ENCODE peak calls at places on chromosomes 12 and 14, in five cellular contexts. S is A549, X is H1, O is HepG2, L is K562. I is an unnamed sample.
A peak's percentile ranks its signal among the peaks of the same experiment; 100 is the strongest.

GRCh38 chr12:5554711-5555110 is 122.8 kb downstream of the NTF3 start:
- DNase-seq in X (no peak), S (no peak), L (no peak), O (no peak), I (no peak)

GRCh38 chr14:29521526-29522137 is 406.0 kb downstream of the PRKD1 start:
- DNase-seq in O (no peak), L (no peak), X (peak; percentile 21), S (no peak), I (peak; percentile 6)

GRCh38 chr14:90519262-90519920 is 122.6 kb downstream of the CALM1 start:
- DNase-seq in L (no peak), O (no peak), S (no peak), X (no peak), I (no peak)

GRCh38 chr14:35696119-35696518 is 113.0 kb downstream of the RALGAPA1 start:
- DNase-seq in O (no peak), L (no peak), S (no peak), X (no peak), I (no peak)

GRCh38 chr14:92892589-92892988 is 30.4 kb upstream of the CHGA start:
- DNase-seq in S (no peak), X (no peak), O (no peak), L (no peak), I (no peak)

GRCh38 chr12:85155791-85156190 is 119.6 kb downstream of the LRRIQ1 start:
- DNase-seq in X (no peak), S (peak; percentile 74), L (no peak), O (peak; percentile 4), I (peak; percentile 67)

GRCh38 chr12:38744056-38744455 is 161.3 kb downstream of the CPNE8 start:
- DNase-seq in S (no peak), L (no peak), X (no peak), O (no peak), I (no peak)

GRCh38 chr14:50451854-50452253 is 55.2 kb upstream of the CDKL1 start:
- DNase-seq in L (no peak), S (no peak), O (no peak), X (no peak), I (no peak)

GRCh38 chr12:16880864-16881285 is 274.9 kb upstream of the LMO3 start:
- DNase-seq in X (peak; percentile 2), L (no peak), O (no peak), S (peak; percentile 12), I (no peak)

GRCh38 chr12:49358548-49359141 is 8.6 kb upstream of the SPATS2 start:
- DNase-seq in S (peak; percentile 84), L (peak; percentile 69), X (no peak), O (peak; percentile 72), I (peak; percentile 82)

GRCh38 chr14:71942904-71943694 is 10.9 kb downstream of the RGS6 start:
- DNase-seq in S (no peak), O (no peak), L (no peak), X (no peak), I (no peak)

GRCh38 chr14:71943695-71944018 is 11.4 kb downstream of the RGS6 start:
- DNase-seq in O (no peak), S (no peak), L (no peak), X (no peak), I (no peak)

GRCh38 chr14:71952381-71953363 is 20.4 kb downstream of the RGS6 start:
- DNase-seq in X (no peak), L (no peak), S (no peak), O (no peak), I (no peak)

GRCh38 chr14:71948101-71948500 is 15.9 kb downstream of the RGS6 start:
- DNase-seq in O (no peak), X (no peak), L (no peak), S (no peak), I (no peak)
- TF ChIP-seq JUN in O (no peak), X (no peak), L (no peak), S (no peak), I (no peak)

GRCh38 chr12:69359531-69360347 is at the start of gene YEATS4:
- DNase-seq in O (peak; percentile 95), X (peak; percentile 65), S (peak; percentile 96), L (peak; percentile 86), I (peak; percentile 92)
- TF ChIP-seq POLR2A in O (peak; percentile 76), X (peak; percentile 78), S (peak; percentile 87), L (peak; percentile 95), I (peak; percentile 68)

GRCh38 chr14:103393078-103393477 is 7.9 kb downstream of the MARK3 start:
- DNase-seq in L (no peak), S (no peak), O (no peak), X (no peak), I (no peak)
- TF ChIP-seq JUN in L (no peak), S (no peak), O (no peak), X (no peak), I (no peak)

DNA sequence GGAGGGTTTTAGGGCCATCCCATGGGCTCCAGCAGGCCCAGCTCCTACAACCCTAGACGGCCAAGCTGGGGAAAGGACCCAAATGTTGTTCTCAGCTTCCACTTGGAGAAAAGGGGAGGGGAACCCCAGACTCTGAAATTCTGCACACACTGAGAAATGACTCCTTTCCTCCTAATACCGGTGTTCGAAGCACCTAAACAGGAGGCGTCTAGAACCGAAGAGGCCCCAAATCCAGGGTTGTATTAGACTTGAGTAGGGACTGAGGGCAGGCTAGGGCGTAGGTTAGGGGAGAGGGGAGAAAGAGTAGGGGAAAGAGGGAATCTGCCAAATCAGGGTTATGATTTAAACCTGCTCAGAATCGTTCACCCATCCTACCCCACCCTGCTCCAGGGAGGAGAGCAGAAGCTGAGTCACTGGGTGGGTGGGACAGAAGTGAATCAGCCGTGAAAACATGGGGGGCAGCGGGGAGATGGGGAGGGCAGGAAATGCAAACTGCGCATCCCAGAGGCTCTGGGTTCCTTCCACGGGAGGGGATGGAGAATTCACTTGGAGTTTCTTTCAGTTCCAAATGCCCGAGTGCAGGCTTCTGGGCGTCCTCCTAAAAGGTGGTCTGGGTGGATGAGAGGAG is 1.0 kb downstream of the IGFBP6 start:
- DNase-seq in O (no peak), L (no peak), S (peak; percentile 74), X (no peak), I (peak; percentile 34)
- TF ChIP-seq POLR2A in O (no peak), L (no peak), S (peak; percentile 42), X (no peak), I (no peak)

DNA sequence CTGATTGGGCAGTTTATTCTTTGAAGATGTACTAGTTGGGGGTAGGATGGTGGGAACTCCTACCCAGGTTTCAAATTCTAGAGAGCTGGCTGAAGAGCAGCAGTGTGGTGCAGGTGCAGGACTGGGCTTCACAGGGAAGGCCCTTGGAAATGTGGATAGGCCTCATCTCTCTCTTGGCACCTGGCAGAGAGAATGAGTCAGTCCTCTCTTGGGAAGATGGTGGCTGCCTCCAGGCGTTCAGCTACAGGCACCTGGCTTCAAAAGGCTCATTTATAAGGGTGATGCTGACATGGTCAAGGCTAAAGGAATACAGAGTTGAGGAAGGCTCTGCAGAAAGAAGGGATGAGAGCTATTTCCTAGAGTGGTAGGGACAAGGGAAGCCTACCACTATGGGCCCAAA is 179.7 kb upstream of the VASH1 start:
- DNase-seq in L (no peak), S (no peak), O (no peak), X (no peak), I (no peak)
- TF ChIP-seq JUN in L (no peak), S (no peak), O (no peak), X (no peak), I (no peak)

DNA sequence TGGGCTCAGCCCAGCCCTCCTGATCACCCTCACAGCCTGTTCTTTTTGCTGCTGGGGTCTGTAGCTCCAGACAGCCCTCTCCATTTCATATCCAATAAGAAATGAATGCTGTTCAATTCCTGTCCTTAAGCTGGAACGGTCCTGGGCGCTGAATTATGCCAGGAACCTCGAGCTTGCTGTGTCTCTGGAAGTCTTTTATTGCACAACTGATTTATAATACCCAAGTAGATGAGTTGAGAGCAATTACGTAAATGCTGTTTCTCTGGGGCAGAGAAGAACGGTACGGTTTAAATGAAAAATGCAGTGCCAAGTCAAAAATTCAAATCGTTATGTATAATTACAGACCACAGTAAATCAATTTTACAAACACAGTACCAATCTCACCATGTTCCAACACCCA is 161.0 kb downstream of the SAMD4A start:
- DNase-seq in S (no peak), X (no peak), L (no peak), O (no peak), I (no peak)
- TF ChIP-seq POLR2A in S (no peak), X (no peak), L (no peak), O (no peak), I (no peak)

GRCh38 chr14:65689070-65689469 is 276.5 kb downstream of the FUT8 start:
- DNase-seq in S (no peak), X (no peak), L (no peak), O (no peak), I (no peak)

DNA sequence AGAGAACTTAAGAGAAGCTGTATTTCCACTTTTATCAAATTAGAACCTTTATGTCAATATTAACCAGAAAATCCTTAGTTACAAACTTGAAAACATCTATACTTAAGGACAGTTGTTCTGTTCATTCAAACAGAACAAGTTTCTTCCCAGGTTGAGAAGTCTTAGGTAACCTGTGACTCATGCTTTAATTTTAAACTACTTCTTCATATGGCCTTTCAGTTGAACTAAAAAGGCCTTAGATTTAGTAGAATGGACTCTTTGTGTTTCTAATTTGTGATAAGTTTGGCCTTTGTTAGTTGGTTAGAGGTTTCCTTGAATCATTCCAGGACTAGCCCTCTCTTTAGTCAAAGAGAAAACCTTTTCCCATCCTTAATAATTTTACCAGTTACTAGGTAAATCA is 274.2 kb downstream of the FUT8 start:
- DNase-seq in S (no peak), L (no peak), X (no peak), O (no peak), I (no peak)
- TF ChIP-seq JUN in S (no peak), L (no peak), X (peak; percentile 43), O (no peak), I (no peak)

GRCh38 chr12:12562585-12563245 is at the start of gene DUSP16:
- DNase-seq in X (peak; percentile 73), O (peak; percentile 96), L (peak; percentile 82), S (peak; percentile 95), I (peak; percentile 95)
- TF ChIP-seq POLR2A in X (peak; percentile 70), O (peak; percentile 64), L (no peak), S (peak; percentile 44), I (peak; percentile 56)

GRCh38 chr14:106605548-106606448 is 1079.4 kb downstream of the TMEM121 start:
- DNase-seq in O (peak; percentile 31), X (no peak), S (peak; percentile 24), L (peak; percentile 51), I (no peak)
- TF ChIP-seq JUN in O (no peak), X (no peak), S (no peak), L (no peak), I (no peak)

I was measured in endothelial cell of umbilical vein.